ENCODE peak calls at places on chromosomes 1 and 21, in eight cellular contexts. Z is NCI-H1092; K is memory B cell; H is cardiac muscle cell; V is stimulated activated CD4-positive, alpha-beta T cell treated with anti-CD3 and anti-CD28 coated beads, Interleukin-12 subunit alpha, Interleukin-12 subunit beta, amount 100 ng/mL, for 4 hours; B is psoas muscle; I is GM04504; T is left ventricle myocardium superior. S is an unnamed sample.

GRCh38 chr1:234458352-234459027 is 20.5 kb downstream of the TARBP1 start:
- DNase-seq in B (no peak), Z (no peak), I (no peak), K (no peak), H (no peak), T (no peak), V (no peak), S (no peak)

GRCh38 chr1:101005191-101005590 is 20.4 kb downstream of the DPH5 start:
- DNase-seq in I (no peak), K (no peak), H (no peak), B (no peak), V (no peak), Z (no peak), T (no peak), S (no peak)

GRCh38 chr1:185656663-185657062 is 77.5 kb upstream of the HMCN1 start:
- DNase-seq in B (no peak), Z (no peak), H (no peak), I (no peak), V (no peak), K (no peak), T (no peak), S (no peak)

GRCh38 chr1:36781098-36781497 is 253.2 kb downstream of the GRIK3 start:
- DNase-seq in H (no peak), B (no peak), K (no peak), I (no peak), T (no peak), Z (peak; percentile 46), V (no peak), S (no peak)

GRCh38 chr1:232709339-232709738 is 79.4 kb upstream of the SIPA1L2 start:
- DNase-seq in V (no peak), K (no peak), T (no peak), B (no peak), I (no peak), Z (no peak), H (no peak), S (no peak)

GRCh38 chr1:13228343-13228781 is 2.4 kb upstream of the PRAMEF18 start:
- DNase-seq in T (no peak), I (no peak), H (no peak), Z (no peak), B (no peak), K (peak; percentile 14), V (peak; percentile 33), S (no peak)

GRCh38 chr1:214838351-214838750 is 235.4 kb downstream of the CENPF start:
- DNase-seq in I (no peak), Z (no peak), H (no peak), K (no peak), B (no peak), T (no peak), V (no peak), S (no peak)

GRCh38 chr1:205920861-205921558 is 22.2 kb downstream of the SLC26A9 start:
- DNase-seq in K (no peak), H (no peak), Z (no peak), I (no peak), B (no peak), T (no peak), V (no peak), S (no peak)

GRCh38 chr1:206049919-206050600 is 2.9 kb upstream of the RHEX start:
- DNase-seq in K (no peak), I (no peak), V (no peak), Z (no peak), H (no peak), T (no peak), B (no peak), S (no peak)

GRCh38 chr21:45494851-45495680 is 47.2 kb downstream of the SLC19A1 start:
- DNase-seq in B (peak; percentile 12), Z (no peak), T (peak; percentile 19), I (no peak), H (no peak), K (no peak), V (no peak), S (no peak)

GRCh38 chr1:196674908-196675307 is 23.1 kb downstream of the CFH start:
- DNase-seq in Z (no peak), K (no peak), H (no peak), V (no peak), B (no peak), I (no peak), T (no peak), S (no peak)

GRCh38 chr1:171844381-171844780 is 3.1 kb downstream of the DNM3 start:
- DNase-seq in I (no peak), Z (no peak), K (no peak), V (no peak), T (no peak), B (no peak), H (no peak), S (no peak)

GRCh38 chr1:95286479-95286878 is 52.5 kb downstream of the RWDD3 start:
- DNase-seq in I (no peak), B (no peak), K (no peak), T (no peak), V (no peak), Z (peak; percentile 45), H (no peak), S (peak; percentile 81)

GRCh38 chr1:228297822-228298221 is 90.0 kb downstream of the OBSCN start:
- DNase-seq in V (no peak), T (peak; percentile 43), B (no peak), Z (no peak), K (no peak), H (no peak), I (no peak), S (no peak)

GRCh38 chr1:184427722-184428121 is 40.9 kb downstream of the C1orf21 start:
- DNase-seq in K (no peak), I (no peak), H (no peak), T (no peak), Z (no peak), V (no peak), B (no peak), S (no peak)

GRCh38 chr1:203272633-203273205 is 32.6 kb upstream of the BTG2 start:
- DNase-seq in B (no peak), I (no peak), T (no peak), Z (no peak), K (no peak), V (no peak), H (no peak), S (no peak)

GRCh38 chr1:8116892-8117262 is 90.8 kb upstream of the ERRFI1 start:
- DNase-seq in K (no peak), B (peak; percentile 65), H (no peak), Z (no peak), I (no peak), V (no peak), T (peak; percentile 76), S (no peak)

GRCh38 chr1:112358798-112359408 is 37.1 kb upstream of the CTTNBP2NL start:
- DNase-seq in K (peak; percentile 42), V (peak; percentile 33), T (peak; percentile 83), H (peak; percentile 49), I (no peak), B (peak; percentile 84), Z (peak; percentile 18), S (peak; percentile 10)

GRCh38 chr1:9426291-9426711 is 113.0 kb upstream of the SLC25A33 start:
- DNase-seq in K (peak; percentile 68), Z (no peak), H (no peak), I (no peak), V (peak; percentile 44), T (no peak), B (no peak), S (no peak)

GRCh38 chr1:13965770-13966398 is 265.9 kb downstream of the PRDM2 start:
- DNase-seq in V (no peak), T (peak; percentile 57), H (peak; percentile 76), Z (peak; percentile 73), B (peak; percentile 48), K (no peak), I (peak; percentile 15), S (peak; percentile 39)

GRCh38 chr1:222057162-222057561 is 315.3 kb upstream of the DUSP10 start:
- DNase-seq in Z (no peak), T (no peak), I (no peak), V (no peak), B (no peak), K (no peak), H (no peak), S (no peak)

GRCh38 chr1:170929835-170930554 is 5.3 kb upstream of the MROH9 start:
- DNase-seq in V (peak; percentile 0), B (no peak), Z (peak; percentile 45), H (peak; percentile 71), I (peak; percentile 40), K (no peak), T (no peak), S (peak; percentile 60)

GRCh38 chr1:160169553-160170399 is 18.4 kb downstream of the ATP1A4 start:
- DNase-seq in T (no peak), B (no peak), K (no peak), Z (peak; percentile 63), H (no peak), I (no peak), V (no peak), S (peak; percentile 86)

GRCh38 chr1:153640873-153641272 is 7.0 kb downstream of the CHTOP start:
- DNase-seq in I (no peak), K (no peak), Z (no peak), B (no peak), T (no peak), H (no peak), V (no peak), S (no peak)

GRCh38 chr21:38267136-38267535 is 10.3 kb downstream of the KCNJ15 start:
- DNase-seq in Z (no peak), B (no peak), I (no peak), K (no peak), V (no peak), T (no peak), H (no peak), S (no peak)

GRCh38 chr1:32876341-32877210 is 5.9 kb upstream of the FNDC5 start:
- DNase-seq in T (peak; percentile 74), Z (no peak), K (peak; percentile 53), B (peak; percentile 64), H (peak; percentile 61), I (no peak), V (no peak), S (no peak)

GRCh38 chr1:26403656-26404055 is 7.0 kb upstream of the LIN28A start:
- DNase-seq in H (no peak), K (no peak), Z (no peak), B (no peak), I (no peak), V (no peak), T (no peak), S (no peak)

GRCh38 chr1:1217621-1218523 is 3.9 kb upstream of the TNFRSF4 start:
- DNase-seq in T (no peak), H (no peak), B (no peak), V (no peak), Z (no peak), I (no peak), K (no peak), S (no peak)

GRCh38 chr1:20250346-20250989 is 40.2 kb upstream of the VWA5B1 start:
- DNase-seq in H (no peak), V (no peak), Z (peak; percentile 80), I (no peak), B (no peak), K (no peak), T (no peak), S (no peak)

GRCh38 chr1:151237678-151238466 is 16.7 kb upstream of the PSMD4 start:
- DNase-seq in H (no peak), T (no peak), Z (no peak), K (no peak), I (no peak), V (no peak), B (no peak), S (no peak)

GRCh38 chr1:70290248-70290647 is 64.3 kb downstream of the ANKRD13C start:
- DNase-seq in H (no peak), I (peak; percentile 0), V (no peak), K (no peak), B (no peak), T (no peak), Z (no peak), S (no peak)

GRCh38 chr1:50976890-50977574 is 7.0 kb downstream of the CDKN2C start:
- DNase-seq in K (peak; percentile 46), B (peak; percentile 27), T (peak; percentile 50), V (peak; percentile 10), I (no peak), H (no peak), Z (peak; percentile 68), S (peak; percentile 82)

GRCh38 chr1:84350104-84350503 is 48.2 kb upstream of the DNASE2B start:
- DNase-seq in H (no peak), V (no peak), Z (no peak), I (no peak), K (no peak), B (no peak), T (no peak), S (no peak)

S was measured in NCI-H2081.